ENCODE peak calls at places on chromosomes 3 and 15, in nine cellular contexts. I is hepatocyte; E is GM13977; N is activated naive CD8-positive, alpha-beta T cell treated with anti-CD3 and anti-CD28 coated beads, Interleukin-2, amount 50 U/mL, for 24 hours; Z is NCI-H2107; W is dermis blood vessel endothelial cell; B is DMS79 treated with DMSO at 0.1 percent for 48 hours; D is endothelial cell; U is anterior cingulate cortex. A is an unnamed sample.

GRCh38 chr15:69802432-69802831 is 295.3 kb downstream of the TLE3 start:
- DNase-seq in I (no peak), E (no peak), N (no peak), Z (no peak), W (no peak), B (no peak), D (no peak), U (no peak), A (no peak)

GRCh38 chr3:32143849-32144757 is 37.7 kb downstream of the GPD1L start:
- DNase-seq in I (peak; percentile 91), E (peak; percentile 58), N (peak; percentile 38), Z (peak; percentile 21), W (peak; percentile 94), B (peak; percentile 49), D (peak; percentile 67), U (peak; percentile 34), A (peak; percentile 62)

GRCh38 chr3:38630591-38630990 is 18.9 kb downstream of the SCN5A start:
- DNase-seq in I (no peak), E (no peak), N (no peak), Z (no peak), W (no peak), B (no peak), D (no peak), U (no peak), A (no peak)

GRCh38 chr15:69951511-69952209 is 146.1 kb downstream of the TLE3 start:
- DNase-seq in I (peak; percentile 22), E (no peak), N (no peak), Z (no peak), W (no peak), B (no peak), D (no peak), U (no peak), A (no peak)

GRCh38 chr15:94478763-94479162 is 247.4 kb downstream of the MCTP2 start:
- DNase-seq in I (no peak), E (no peak), N (no peak), Z (peak; percentile 19), W (no peak), B (no peak), D (no peak), U (no peak), A (no peak)

GRCh38 chr3:141561426-141562034 is 74.7 kb downstream of the RASA2 start:
- DNase-seq in I (peak; percentile 65), E (peak; percentile 28), N (peak; percentile 30), Z (no peak), W (peak; percentile 88), B (peak; percentile 50), D (peak; percentile 50), U (no peak), A (peak; percentile 53)

GRCh38 chr3:176769547-176770190 is 427.6 kb downstream of the TBL1XR1 start:
- DNase-seq in I (no peak), E (no peak), N (no peak), Z (no peak), W (no peak), B (no peak), D (no peak), U (no peak), A (no peak)

GRCh38 chr15:77122576-77122975 is 51.7 kb upstream of the TSPAN3 start:
- DNase-seq in I (no peak), E (no peak), N (no peak), Z (no peak), W (no peak), B (no peak), D (no peak), U (no peak), A (no peak)

GRCh38 chr3:30370681-30371271 is 235.6 kb upstream of the TGFBR2 start:
- DNase-seq in I (no peak), E (no peak), N (no peak), Z (no peak), W (peak; percentile 84), B (no peak), D (no peak), U (no peak), A (no peak)

GRCh38 chr3:102125197-102125993 is 276.1 kb downstream of the NFKBIZ start:
- DNase-seq in I (no peak), E (no peak), N (no peak), Z (no peak), W (no peak), B (no peak), D (no peak), U (no peak), A (no peak)

GRCh38 chr3:148681080-148681479 is 16.6 kb upstream of the AGTR1 start:
- DNase-seq in I (no peak), E (no peak), N (no peak), Z (no peak), W (no peak), B (no peak), D (no peak), U (no peak), A (no peak)

GRCh38 chr15:99537344-99537743 is 28.4 kb upstream of the MEF2A start:
- DNase-seq in I (no peak), E (no peak), N (no peak), Z (no peak), W (peak; percentile 2), B (no peak), D (no peak), U (peak; percentile 44), A (no peak)

GRCh38 chr15:90553248-90553745 is 23.6 kb downstream of the CRTC3 start:
- DNase-seq in I (no peak), E (no peak), N (no peak), Z (no peak), W (no peak), B (no peak), D (no peak), U (peak; percentile 18), A (peak; percentile 57)

GRCh38 chr3:196868297-196868661 is 559 bp downstream of the SENP5 start:
- DNase-seq in I (peak; percentile 63), E (peak; percentile 30), N (peak; percentile 34), Z (no peak), W (peak; percentile 52), B (no peak), D (peak; percentile 57), U (peak; percentile 35), A (peak; percentile 47)

GRCh38 chr15:83943849-83944404 is 290.0 kb downstream of the ADAMTSL3 start:
- DNase-seq in I (no peak), E (no peak), N (no peak), Z (no peak), W (no peak), B (no peak), D (no peak), U (no peak), A (no peak)

GRCh38 chr3:4834403-4834866 is 144.8 kb upstream of the BHLHE40 start:
- DNase-seq in I (no peak), E (peak; percentile 43), N (peak; percentile 81), Z (no peak), W (no peak), B (no peak), D (no peak), U (no peak), A (no peak)

GRCh38 chr15:69585937-69586336 is 133.3 kb downstream of the RPLP1 start:
- DNase-seq in I (no peak), E (no peak), N (no peak), Z (no peak), W (no peak), B (no peak), D (no peak), U (no peak), A (no peak)

GRCh38 chr3:61936344-61936937 is 375.1 kb downstream of the PTPRG start:
- DNase-seq in I (peak; percentile 10), E (peak; percentile 21), N (peak; percentile 7), Z (no peak), W (peak; percentile 66), B (no peak), D (peak; percentile 61), U (no peak), A (no peak)

GRCh38 chr3:18393906-18394305 is 31.2 kb downstream of the SATB1 start:
- DNase-seq in I (no peak), E (no peak), N (no peak), Z (no peak), W (peak; percentile 52), B (no peak), D (no peak), U (no peak), A (no peak)

GRCh38 chr3:126816956-126817777 is 113.1 kb downstream of the CHCHD6 start:
- DNase-seq in I (peak; percentile 34), E (no peak), N (no peak), Z (peak; percentile 22), W (no peak), B (peak; percentile 98), D (no peak), U (no peak), A (no peak)

GRCh38 chr3:123328851-123329635 is 119.8 kb downstream of the ADCY5 start:
- DNase-seq in I (peak; percentile 82), E (peak; percentile 86), N (peak; percentile 80), Z (peak; percentile 58), W (peak; percentile 79), B (peak; percentile 80), D (peak; percentile 91), U (peak; percentile 61), A (peak; percentile 57)

GRCh38 chr3:117117188-117117936 is 407.8 kb downstream of the TUSC7 start:
- DNase-seq in I (no peak), E (no peak), N (no peak), Z (no peak), W (no peak), B (no peak), D (no peak), U (no peak), A (no peak)

GRCh38 chr15:69734699-69735098 is 282.1 kb downstream of the RPLP1 start:
- DNase-seq in I (no peak), E (no peak), N (no peak), Z (no peak), W (no peak), B (no peak), D (no peak), U (no peak), A (no peak)

GRCh38 chr3:143241556-143241955 is 122.0 kb downstream of the CHST2 start:
- DNase-seq in I (no peak), E (no peak), N (no peak), Z (no peak), W (no peak), B (no peak), D (no peak), U (no peak), A (no peak)

GRCh38 chr3:159804726-159805410 is 183.8 kb upstream of the IL12A start:
- DNase-seq in I (peak; percentile 91), E (peak; percentile 64), N (peak; percentile 32), Z (peak; percentile 90), W (peak; percentile 95), B (peak; percentile 81), D (peak; percentile 65), U (peak; percentile 81), A (peak; percentile 73)

GRCh38 chr3:113873814-113874526 is 35.4 kb downstream of the GRAMD1C start:
- DNase-seq in I (no peak), E (no peak), N (no peak), Z (no peak), W (no peak), B (no peak), D (no peak), U (no peak), A (no peak)

GRCh38 chr15:101240364-101240763 is 11.5 kb downstream of the CHSY1 start:
- DNase-seq in I (no peak), E (no peak), N (no peak), Z (no peak), W (no peak), B (no peak), D (no peak), U (no peak), A (no peak)

GRCh38 chr3:174951023-174951422 is 91.9 kb downstream of the NAALADL2 start:
- DNase-seq in I (no peak), E (no peak), N (no peak), Z (no peak), W (peak; percentile 58), B (no peak), D (no peak), U (no peak), A (no peak)

GRCh38 chr15:88303455-88303854 is 46.9 kb upstream of the NTRK3 start:
- DNase-seq in I (no peak), E (no peak), N (no peak), Z (no peak), W (no peak), B (no peak), D (no peak), U (no peak), A (no peak)

GRCh38 chr3:184465883-184466412 is 86.1 kb downstream of the CHRD start:
- DNase-seq in I (no peak), E (no peak), N (no peak), Z (no peak), W (no peak), B (no peak), D (no peak), U (no peak), A (no peak)

GRCh38 chr3:82581350-82581749 is 819.9 kb upstream of the GBE1 start:
- DNase-seq in I (no peak), E (no peak), N (no peak), Z (no peak), W (no peak), B (no peak), D (no peak), U (no peak), A (no peak)